ENCODE peak calls at places on chromosomes 7 and 10, in ten cellular contexts. B, P, E, S, W, J, Y, Q, I and X are unnamed samples.

GRCh38 chr10:96695366-96695765 is 24.9 kb downstream of the PIK3AP1 start:
- DNase-seq in B (no peak), P (no peak), E (no peak), S (no peak), W (no peak), J (no peak), Y (peak; percentile 31), Q (peak; percentile 44), I (no peak), X (no peak)

GRCh38 chr10:82866424-82867020 is 991.5 kb downstream of the NRG3 start:
- DNase-seq in B (no peak), P (no peak), E (no peak), S (no peak), W (no peak), J (no peak), Y (no peak), Q (peak; percentile 60), I (no peak), X (no peak)

GRCh38 chr10:58791137-58791536 is 278.5 kb downstream of the BICC1 start:
- DNase-seq in B (no peak), P (no peak), E (no peak), S (peak; percentile 47), W (no peak), J (no peak), Y (no peak), Q (no peak), I (no peak), X (no peak)

GRCh38 chr7:54725255-54725654 is 33.8 kb downstream of the SEC61G start:
- DNase-seq in B (no peak), P (no peak), E (no peak), S (no peak), W (no peak), J (no peak), Y (no peak), Q (no peak), I (no peak), X (no peak)

GRCh38 chr10:46226900-46227558 is 59.8 kb upstream of the ANTXRL start:
- DNase-seq in B (no peak), P (no peak), E (no peak), S (no peak), W (peak; percentile 34), J (no peak), Y (no peak), Q (no peak), I (peak; percentile 41), X (no peak)

GRCh38 chr7:151249034-151249731 is 689 bp upstream of the SMARCD3 start:
- DNase-seq in B (no peak), P (no peak), E (no peak), S (peak; percentile 36), W (no peak), J (no peak), Y (no peak), Q (peak; percentile 52), I (no peak), X (no peak)

GRCh38 chr10:66538352-66538751 is 387.5 kb upstream of the LRRTM3 start:
- DNase-seq in B (no peak), P (no peak), E (no peak), S (no peak), W (no peak), J (no peak), Y (no peak), Q (no peak), I (no peak), X (no peak)

GRCh38 chr10:24237801-24238390 is 29.0 kb downstream of the KIAA1217 start:
- DNase-seq in B (peak; percentile 54), P (no peak), E (no peak), S (no peak), W (no peak), J (no peak), Y (no peak), Q (no peak), I (no peak), X (no peak)

GRCh38 chr7:139703468-139704307 is 74.1 kb downstream of the HIPK2 start:
- DNase-seq in B (no peak), P (no peak), E (no peak), S (no peak), W (no peak), J (no peak), Y (no peak), Q (no peak), I (no peak), X (no peak)

GRCh38 chr7:82430518-82431465 is 12.8 kb downstream of the CACNA2D1 start:
- DNase-seq in B (no peak), P (no peak), E (no peak), S (peak; percentile 74), W (no peak), J (no peak), Y (no peak), Q (no peak), I (no peak), X (no peak)

GRCh38 chr7:155002411-155003214 is at the start of gene PAXIP1:
- DNase-seq in B (peak; percentile 29), P (peak; percentile 79), E (peak; percentile 56), S (peak; percentile 38), W (peak; percentile 79), J (no peak), Y (peak; percentile 72), Q (no peak), I (peak; percentile 69), X (peak; percentile 41)